ENCODE peak calls at places on chromosomes 1 and 21, in five cellular contexts. A is tibial artery, U is cardiac muscle cell, F is upper lobe of right lung, V is breast epithelium. N is an unnamed sample.

GRCh38 chr1:29688477-29689365 is 452.4 kb downstream of the PTPRU start:
- DNase-seq in A (peak), U (peak), F (peak), V (no peak), N (peak)

GRCh38 chr1:27724961-27725373 is 794 bp upstream of the FAM76A start:
- DNase-seq in A (peak), U (peak), F (peak), V (peak), N (no peak)

GRCh38 chr1:58576727-58577675 is at the start of gene TACSTD2:
- DNase-seq in A (peak), U (peak), F (peak), V (peak), N (no peak)

GRCh38 chr1:34696230-34696629 is 58.6 kb upstream of the GJB5 start:
- DNase-seq in A (no peak), U (no peak), F (no peak), V (no peak), N (no peak)

GRCh38 chr1:61426884-61427283 is 298.1 kb downstream of the TM2D1 start:
- DNase-seq in A (no peak), U (no peak), F (no peak), V (no peak), N (no peak)

GRCh38 chr1:63545780-63546179 is 22.5 kb downstream of the EFCAB7 start:
- DNase-seq in A (no peak), U (peak), F (no peak), V (no peak), N (peak)

GRCh38 chr1:202155478-202156021 is 4.9 kb downstream of the PTPN7 start:
- DNase-seq in A (no peak), U (no peak), F (peak), V (no peak), N (peak)

GRCh38 chr1:202397256-202397655 is 48.8 kb downstream of the PPP1R12B start:
- DNase-seq in A (no peak), U (no peak), F (no peak), V (no peak), N (no peak)

GRCh38 chr1:222974496-222974895 is 159.7 kb downstream of the DISP1 start:
- DNase-seq in A (no peak), U (peak), F (no peak), V (no peak), N (peak)

GRCh38 chr1:210132582-210132981 is 100.0 kb upstream of the SERTAD4 start:
- DNase-seq in A (no peak), U (peak), F (no peak), V (no peak), N (peak)

GRCh38 chr1:215878128-215878527 is 311.0 kb downstream of the KCTD3 start:
- DNase-seq in A (no peak), U (peak), F (no peak), V (no peak), N (peak)

GRCh38 chr1:17620448-17620847 is 81.0 kb downstream of the ARHGEF10L start:
- DNase-seq in A (no peak), U (no peak), F (no peak), V (no peak), N (no peak)

GRCh38 chr1:119364640-119365039 is 3.9 kb upstream of the HAO2 start:
- DNase-seq in A (no peak), U (no peak), F (no peak), V (no peak), N (no peak)

GRCh38 chr1:99456536-99456935 is 189.4 kb upstream of the PALMD start:
- DNase-seq in A (no peak), U (peak), F (no peak), V (no peak), N (peak)

GRCh38 chr1:110341872-110342331 is 2.7 kb downstream of the RBM15 start:
- DNase-seq in A (no peak), U (no peak), F (no peak), V (no peak), N (no peak)

GRCh38 chr21:31959881-31960280 is 87.1 kb downstream of the HUNK start:
- DNase-seq in A (no peak), U (no peak), F (no peak), V (no peak), N (no peak)

DNA sequence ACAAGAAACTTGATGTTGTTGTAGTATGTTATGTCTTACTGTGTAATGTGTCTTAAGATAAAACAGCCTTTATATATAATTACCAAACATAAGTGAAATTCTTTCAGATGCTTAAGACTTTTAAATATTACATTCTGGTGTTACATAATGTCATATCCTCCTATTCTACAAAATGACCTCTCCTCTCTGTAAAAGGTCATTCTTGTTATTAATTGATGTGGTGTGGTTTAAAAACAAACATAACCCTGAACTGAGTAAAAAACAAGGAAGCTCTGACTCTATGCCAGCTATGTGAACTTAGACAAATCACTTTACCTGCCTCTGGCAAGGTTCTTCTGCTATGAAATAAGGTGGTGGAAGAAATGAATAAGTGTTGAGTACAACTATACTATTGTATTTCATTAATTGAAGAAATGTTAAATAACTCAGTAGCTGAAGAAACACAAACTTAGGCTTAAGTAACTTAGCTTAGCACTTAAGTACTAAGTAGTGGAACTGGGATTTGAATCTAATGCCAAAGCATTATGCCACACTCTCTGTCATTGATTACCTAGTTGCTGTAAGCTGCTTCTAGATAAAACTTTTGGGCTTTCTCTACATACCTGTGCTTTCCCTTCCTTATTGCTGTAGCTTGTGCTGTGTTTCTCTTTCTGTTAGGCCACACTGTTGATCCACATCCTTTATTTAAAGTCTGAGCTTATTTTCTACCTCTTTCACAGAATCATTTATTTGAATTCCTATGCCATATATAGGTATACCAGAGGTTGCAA is 859 bp upstream of the ANGPTL1 start:
- DNase-seq in A (no peak), U (no peak), F (no peak), V (no peak), N (no peak)
- H3K4me3 ChIP-seq in A (peak), U (no peak), F (no peak), V (peak), N (no peak)

GRCh38 chr1:65435987-65436386 is 15.5 kb downstream of the LEPR start:
- DNase-seq in A (no peak), U (peak), F (no peak), V (no peak), N (peak)

GRCh38 chr1:65432918-65433317 is 12.4 kb downstream of the LEPR start:
- DNase-seq in A (no peak), U (no peak), F (no peak), V (no peak), N (no peak)

GRCh38 chr1:65437616-65438015 is 17.1 kb downstream of the LEPR start:
- DNase-seq in A (no peak), U (no peak), F (no peak), V (no peak), N (no peak)

GRCh38 chr1:65434255-65434654 is 13.8 kb downstream of the LEPR start:
- DNase-seq in A (no peak), U (no peak), F (no peak), V (no peak), N (no peak)

DNA sequence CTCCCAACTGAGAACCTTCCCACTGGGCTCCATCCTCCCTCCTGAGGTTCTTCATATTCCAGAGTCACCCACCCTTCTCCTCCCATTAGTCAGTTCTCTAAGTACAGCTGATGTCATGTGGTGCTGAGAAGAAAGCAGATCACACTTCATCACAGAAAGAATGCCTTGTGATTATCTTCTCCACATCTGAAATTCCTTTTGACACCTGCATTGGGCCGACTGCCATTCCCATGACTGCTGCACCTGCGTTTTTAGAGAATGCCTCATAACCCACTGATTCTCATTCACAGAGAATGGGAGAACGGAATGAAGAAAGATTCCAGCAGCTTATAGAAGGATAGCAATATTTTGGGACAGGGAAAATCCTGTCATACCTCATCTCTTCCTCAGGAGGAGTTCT is 14.3 kb downstream of the LEPR start:
- DNase-seq in A (no peak), U (no peak), F (no peak), V (no peak), N (no peak)
- TF ChIP-seq CTCF in A (no peak), U (no peak), F (no peak), V (no peak), N (no peak)

GRCh38 chr1:3312894-3313578 is 141.4 kb upstream of the ARHGEF16 start:
- DNase-seq in A (peak), U (peak), F (peak), V (peak), N (peak)

GRCh38 chr1:3315991-3316943 is 138.2 kb upstream of the ARHGEF16 start:
- DNase-seq in A (no peak), U (no peak), F (no peak), V (no peak), N (no peak)

GRCh38 chr1:3315399-3315798 is 139.1 kb upstream of the ARHGEF16 start:
- DNase-seq in A (no peak), U (no peak), F (no peak), V (no peak), N (no peak)

GRCh38 chr1:3313579-3313955 is 140.9 kb upstream of the ARHGEF16 start:
- DNase-seq in A (peak), U (peak), F (peak), V (peak), N (peak)

DNA sequence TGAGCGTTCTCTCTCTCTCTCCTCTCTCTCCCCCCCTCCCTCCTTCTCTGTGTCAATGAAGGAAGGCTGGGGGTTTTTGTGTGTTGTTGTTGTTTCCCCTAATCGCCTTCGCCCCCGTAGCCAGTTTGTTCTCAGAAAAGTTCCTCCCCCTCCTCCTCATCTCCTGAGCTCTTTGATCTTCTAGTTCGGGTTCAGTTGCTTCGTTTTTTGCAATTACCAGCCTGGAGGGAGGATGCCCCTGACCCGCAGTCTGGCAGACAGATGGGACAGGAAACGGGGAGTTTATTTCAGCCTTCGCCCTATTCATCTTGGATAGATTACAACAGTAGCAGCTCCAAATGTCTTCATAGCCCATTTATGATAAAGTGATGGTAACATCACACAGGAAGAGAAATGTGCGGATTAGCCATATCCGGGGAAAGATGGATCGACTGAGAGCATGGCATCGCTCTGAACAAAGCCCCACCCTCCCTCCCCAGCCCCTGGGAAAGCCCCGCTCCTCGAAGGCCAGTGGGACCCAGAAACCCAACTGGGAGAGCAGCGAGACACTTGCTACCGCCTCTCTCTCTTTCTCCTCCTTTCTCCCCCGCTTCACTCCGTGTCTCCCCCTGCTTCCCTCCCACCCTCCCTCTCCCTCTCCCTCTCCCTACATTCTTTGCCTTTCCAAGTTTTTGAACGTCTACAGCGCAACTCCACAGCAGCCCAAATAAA is 139.7 kb upstream of the ARHGEF16 start:
- DNase-seq in A (no peak), U (peak), F (no peak), V (no peak), N (no peak)
- H3K4me3 ChIP-seq in A (peak), U (no peak), F (no peak), V (no peak), N (no peak)

GRCh38 chr1:9322845-9323244 is 30.2 kb downstream of the SPSB1 start:
- DNase-seq in A (no peak), U (no peak), F (no peak), V (no peak), N (no peak)
- TF ChIP-seq CTCF in A (no peak), U (no peak), F (peak), V (no peak), N (no peak)

DNA sequence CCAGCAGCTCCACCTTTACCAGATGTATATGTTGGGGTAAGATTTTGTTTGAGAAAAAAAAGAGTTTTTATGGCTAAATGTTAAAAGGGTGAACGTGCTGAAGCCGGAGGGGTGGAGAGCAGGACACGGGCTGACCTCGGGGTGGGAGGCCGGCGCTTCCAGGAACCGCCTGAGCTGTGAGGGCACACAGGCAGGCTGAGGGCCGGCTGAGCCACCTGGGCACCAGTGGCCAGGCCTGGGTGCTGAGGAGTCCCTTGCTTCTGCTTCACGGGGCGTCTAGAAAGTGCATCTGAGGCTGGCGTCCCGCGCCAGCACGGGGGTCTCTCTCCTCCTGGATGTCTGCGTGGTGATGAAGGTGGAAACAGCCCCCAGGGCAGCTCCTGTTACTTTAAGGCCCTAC is 33.6 kb upstream of the ADARB1 start:
- DNase-seq in A (peak), U (no peak), F (no peak), V (no peak), N (no peak)
- H3K4me3 ChIP-seq in A (no peak), U (no peak), F (no peak), V (no peak), N (no peak)

DNA sequence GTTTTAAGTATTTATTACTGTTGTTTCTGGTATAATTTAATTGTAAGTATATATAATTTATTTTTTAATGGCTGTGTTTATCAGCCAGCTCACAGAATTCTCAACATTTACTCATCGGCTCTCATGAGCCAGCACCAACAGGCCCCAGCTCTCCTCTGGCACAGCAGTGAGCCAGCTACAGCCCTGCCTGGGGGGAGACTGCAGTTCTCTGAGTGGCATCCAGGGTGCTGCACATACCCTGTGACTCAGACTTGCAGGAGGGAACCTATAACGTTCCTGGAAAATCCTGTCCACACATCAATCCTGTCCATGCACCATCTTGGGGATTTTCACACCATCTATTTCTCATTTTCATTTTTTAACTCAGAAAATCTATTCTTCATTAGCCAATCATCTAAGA is 36.5 kb downstream of the FHAD1 start:
- DNase-seq in A (no peak), U (no peak), F (no peak), V (peak), N (no peak)
- TF ChIP-seq CTCF in A (no peak), U (peak), F (no peak), V (no peak), N (no peak)

GRCh38 chr1:108828074-108828961 is 28.6 kb downstream of the AKNAD1 start:
- DNase-seq in A (peak), U (peak), F (peak), V (peak), N (peak)
- H3K4me3 ChIP-seq in A (peak), U (no peak), F (no peak), V (no peak), N (no peak)

DNA sequence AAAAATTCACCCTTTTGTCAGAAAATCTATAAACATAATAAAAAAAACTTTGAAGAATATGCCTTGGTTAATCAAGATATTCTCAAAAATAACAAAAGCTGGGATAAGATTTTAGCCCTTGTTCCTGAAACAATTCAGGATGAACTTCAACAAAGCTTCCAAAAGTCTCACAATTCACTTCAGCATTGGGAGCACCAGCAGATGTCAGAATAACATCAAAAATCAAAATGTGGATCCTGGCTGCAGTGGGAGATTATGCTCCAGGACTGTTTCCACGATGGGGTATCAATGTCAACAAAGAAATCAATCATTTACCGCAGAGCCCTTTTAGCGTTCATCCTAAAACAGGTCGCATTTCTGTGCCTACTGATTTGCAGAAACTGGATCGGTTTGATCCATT is 35.2 kb downstream of the ZNF670 start:
- DNase-seq in A (no peak), U (no peak), F (no peak), V (no peak), N (no peak)
- TF ChIP-seq CTCF in A (no peak), U (no peak), F (peak), V (no peak), N (no peak)

N was measured in cardiac fibroblast.